ENCODE peak calls at places on chromosomes 11 and 22, in six cellular contexts. D is GM23338, R is gastrocnemius medialis, B is psoas muscle, Y is stomach, N is HepG2. G is an unnamed sample.

GRCh38 chr11:133133053-133133452 is 399.2 kb downstream of the OPCML start:
- DNase-seq in R (no peak), B (no peak), N (no peak), Y (no peak), D (no peak), G (no peak)

GRCh38 chr22:32337015-32337414 is 20.7 kb upstream of the RFPL3 start:
- DNase-seq in D (no peak), B (no peak), R (no peak), Y (peak; percentile 14), N (no peak), G (no peak)

GRCh38 chr22:49358041-49358440 is 469.6 kb downstream of the BRD1 start:
- DNase-seq in Y (peak; percentile 19), N (no peak), B (no peak), D (no peak), R (no peak), G (no peak)

GRCh38 chr22:42948205-42948804 is 66.6 kb downstream of the PACSIN2 start:
- DNase-seq in D (no peak), N (no peak), R (no peak), Y (no peak), B (no peak), G (no peak)

GRCh38 chr11:57546869-57547518 is 9.6 kb downstream of the SMTNL1 start:
- DNase-seq in B (no peak), N (peak; percentile 75), Y (no peak), R (no peak), D (peak; percentile 67), G (no peak)

GRCh38 chr22:41826430-41827383 is 6.2 kb upstream of the SREBF2 start:
- DNase-seq in D (no peak), R (peak; percentile 70), N (no peak), Y (no peak), B (peak; percentile 72), G (no peak)

GRCh38 chr11:86726118-86726748 is 53.8 kb upstream of the ME3 start:
- DNase-seq in N (no peak), Y (no peak), D (no peak), B (no peak), R (no peak), G (no peak)

GRCh38 chr22:38653741-38654140 is 2.5 kb downstream of the FAM227A start:
- DNase-seq in N (no peak), D (no peak), R (no peak), B (no peak), Y (no peak), G (no peak)

GRCh38 chr11:81497202-81497804 is 1236.4 kb downstream of the FAM181B start:
- DNase-seq in D (peak; percentile 76), Y (no peak), B (no peak), R (no peak), N (peak; percentile 24), G (no peak)

GRCh38 chr22:38257170-38257569 is 15.6 kb downstream of the TMEM184B start:
- DNase-seq in D (no peak), R (no peak), N (no peak), B (no peak), Y (no peak), G (no peak)

GRCh38 chr22:30582788-30583575 is 8.5 kb upstream of the GAL3ST1 start:
- DNase-seq in B (no peak), N (no peak), Y (no peak), D (no peak), R (no peak), G (no peak)

GRCh38 chr22:45632791-45633515 is 38.7 kb upstream of the ATXN10 start:
- DNase-seq in B (no peak), N (peak; percentile 62), R (no peak), D (peak; percentile 26), Y (no peak), G (no peak)

GRCh38 chr22:41367039-41367679 is 14.6 kb upstream of the TEF start:
- DNase-seq in B (peak; percentile 99), Y (peak; percentile 98), N (peak; percentile 80), D (peak; percentile 58), R (peak; percentile 90), G (peak; percentile 98)

GRCh38 chr22:31451709-31452571 is 37.7 kb downstream of the EIF4ENIF1 start:
- DNase-seq in R (no peak), D (peak; percentile 67), B (no peak), N (peak; percentile 57), Y (no peak), G (no peak)

GRCh38 chr22:48975252-48975780 is 852.4 kb downstream of the BRD1 start:
- DNase-seq in Y (no peak), R (no peak), D (no peak), N (no peak), B (no peak), G (no peak)

GRCh38 chr11:37642321-37642720 is 1044.3 kb upstream of the RAG2 start:
- DNase-seq in N (no peak), B (no peak), D (no peak), Y (no peak), R (no peak), G (no peak)

GRCh38 chr11:47516155-47516554 is 36.8 kb downstream of the CELF1 start:
- DNase-seq in N (no peak), D (no peak), R (no peak), Y (no peak), B (no peak), G (no peak)

GRCh38 chr22:44561139-44561840 is 63.3 kb upstream of the RTL6 start:
- DNase-seq in R (no peak), B (no peak), Y (no peak), D (no peak), N (no peak), G (no peak)

GRCh38 chr11:44744160-44744559 is 17.4 kb downstream of the TSPAN18 start:
- DNase-seq in B (no peak), N (no peak), R (no peak), D (no peak), Y (no peak), G (no peak)

GRCh38 chr11:87290304-87290922 is 252.7 kb downstream of the TMEM135 start:
- DNase-seq in D (peak; percentile 79), R (no peak), Y (no peak), B (no peak), N (peak; percentile 59), G (no peak)

GRCh38 chr22:43642807-43643206 is 169.3 kb downstream of the EFCAB6 start:
- DNase-seq in B (no peak), Y (no peak), D (no peak), R (no peak), N (no peak), G (no peak)

GRCh38 chr11:101870510-101870909 is 44.3 kb upstream of the CEP126 start:
- DNase-seq in Y (no peak), B (no peak), D (no peak), R (no peak), N (no peak), G (no peak)
- TF ChIP-seq CTCF in Y (no peak), B (no peak), D (no peak), R (no peak), N (no peak), G (no peak)

GRCh38 chr11:77815459-77815858 is 5.1 kb downstream of the RSF1 start:
- DNase-seq in D (no peak), B (no peak), N (no peak), Y (no peak), R (no peak), G (no peak)

GRCh38 chr11:77821349-77821851 is 456 bp downstream of the AAMDC start:
- DNase-seq in Y (no peak), B (peak; percentile 49), R (no peak), N (peak; percentile 20), D (peak; percentile 67), G (no peak)

GRCh38 chr11:77819921-77820564 is 479 bp downstream of the RSF1 start:
- DNase-seq in D (peak; percentile 83), N (peak; percentile 9), B (peak; percentile 67), Y (peak; percentile 31), R (peak; percentile 34), G (peak; percentile 43)

GRCh38 chr11:77820565-77821348 is at the start of the genes AAMDC and RSF1:
- DNase-seq in B (peak; percentile 99), R (peak; percentile 99), D (peak; percentile 98), Y (peak; percentile 99), N (peak; percentile 95), G (peak; percentile 99)

GRCh38 chr11:77819411-77819920 is 1.1 kb downstream of the RSF1 start:
- DNase-seq in N (peak; percentile 74), B (peak; percentile 90), D (peak; percentile 88), Y (peak; percentile 86), R (peak; percentile 78), G (peak; percentile 79)
- TF ChIP-seq CTCF in N (peak; percentile 12), B (no peak), D (no peak), Y (no peak), R (no peak), G (no peak)

GRCh38 chr11:16041207-16041606 is 315.1 kb downstream of the SOX6 start:
- DNase-seq in B (no peak), R (no peak), D (no peak), Y (no peak), N (no peak), G (no peak)
- TF ChIP-seq CTCF in B (no peak), R (no peak), D (no peak), Y (no peak), N (no peak), G (no peak)

GRCh38 chr11:106309070-106309684 is 231.7 kb downstream of the AASDHPPT start:
- DNase-seq in Y (no peak), R (no peak), B (no peak), N (no peak), D (no peak), G (no peak)

GRCh38 chr11:106304274-106304673 is 226.8 kb downstream of the AASDHPPT start:
- DNase-seq in N (no peak), Y (no peak), R (no peak), D (no peak), B (no peak), G (no peak)

GRCh38 chr11:106305458-106305857 is 228.0 kb downstream of the AASDHPPT start:
- DNase-seq in B (no peak), N (no peak), Y (no peak), D (no peak), R (no peak), G (no peak)

GRCh38 chr11:106302416-106302815 is 225.0 kb downstream of the AASDHPPT start:
- DNase-seq in B (no peak), D (no peak), Y (no peak), N (no peak), R (no peak), G (no peak)

GRCh38 chr11:106306942-106307341 is 229.5 kb downstream of the AASDHPPT start:
- DNase-seq in D (no peak), Y (no peak), N (no peak), R (no peak), B (no peak), G (no peak)
- TF ChIP-seq CTCF in D (no peak), Y (no peak), N (no peak), R (no peak), B (no peak), G (no peak)

GRCh38 chr11:10858505-10859360 is 880 bp upstream of the ZBED5 start:
- DNase-seq in B (peak; percentile 84), Y (peak; percentile 65), D (peak; percentile 86), R (peak; percentile 37), N (peak; percentile 50), G (peak; percentile 65)
- TF ChIP-seq CTCF in B (no peak), Y (no peak), D (no peak), R (no peak), N (peak; percentile 38), G (no peak)